ENCODE peak calls at places on chromosomes 16 and 17, in six cellular contexts. S is DMS53; R is T-cell; H is activated T-helper 1 cell treated with anti-CD3 and anti-CD28 coated beads, Interleukin-2, amount 50 U/mL, for 16 hours; B is activated gamma-delta T cell treated with Interleukin-2 at 50 U/mL for 16 hours; Z is adrenal gland. N is an unnamed sample.

GRCh38 chr16:65116216-65116615 is 5.6 kb downstream of the CDH11 start:
- DNase-seq in S (no peak), R (no peak), H (no peak), B (no peak), Z (no peak), N (no peak)

GRCh38 chr17:65072577-65073178 is 16.1 kb upstream of the GNA13 start:
- DNase-seq in S (no peak), R (no peak), H (no peak), B (no peak), Z (no peak), N (no peak)

GRCh38 chr17:45172541-45173286 is 11.0 kb downstream of the HEXIM2 start:
- DNase-seq in S (no peak), R (peak; percentile 23), H (no peak), B (peak; percentile 54), Z (peak; percentile 91), N (peak; percentile 79)

GRCh38 chr16:10578474-10579316 is 1.7 kb downstream of the EMP2 start:
- DNase-seq in S (peak; percentile 55), R (no peak), H (no peak), B (no peak), Z (no peak), N (peak; percentile 62)

GRCh38 chr16:28202147-28202746 is 9.5 kb downstream of the XPO6 start:
- DNase-seq in S (peak; percentile 22), R (no peak), H (no peak), B (no peak), Z (peak; percentile 33), N (no peak)

GRCh38 chr17:68019336-68019674 is 16.2 kb upstream of the KPNA2 start:
- DNase-seq in S (peak; percentile 81), R (no peak), H (no peak), B (no peak), Z (no peak), N (no peak)

GRCh38 chr17:17503566-17504130 is 7.5 kb upstream of the RASD1 start:
- DNase-seq in S (no peak), R (no peak), H (no peak), B (no peak), Z (no peak), N (no peak)

GRCh38 chr17:32553168-32553567 is 66.4 kb downstream of the CDK5R1 start:
- DNase-seq in S (peak; percentile 3), R (no peak), H (no peak), B (no peak), Z (no peak), N (no peak)

GRCh38 chr17:55068862-55069771 is 100.6 kb downstream of the STXBP4 start:
- DNase-seq in S (no peak), R (no peak), H (no peak), B (no peak), Z (no peak), N (no peak)

GRCh38 chr17:33389506-33390141 is 96.5 kb upstream of the ASIC2 start:
- DNase-seq in S (no peak), R (no peak), H (no peak), B (no peak), Z (no peak), N (no peak)

GRCh38 chr16:3771513-3771912 is 54.2 kb upstream of the TRAP1 start:
- DNase-seq in S (no peak), R (no peak), H (no peak), B (no peak), Z (no peak), N (no peak)

GRCh38 chr16:71351558-71351901 is 7.0 kb upstream of the CALB2 start:
- DNase-seq in S (no peak), R (no peak), H (no peak), B (no peak), Z (no peak), N (no peak)

GRCh38 chr16:14013571-14014283 is 57.4 kb upstream of the MRTFB start:
- DNase-seq in S (peak; percentile 94), R (no peak), H (no peak), B (no peak), Z (peak; percentile 53), N (no peak)

GRCh38 chr17:49707246-49707607 is 537 bp downstream of the SLC35B1 start:
- DNase-seq in S (peak; percentile 62), R (peak; percentile 42), H (no peak), B (peak; percentile 42), Z (no peak), N (no peak)

GRCh38 chr16:75322706-75323105 is 71.3 kb upstream of the BCAR1 start:
- DNase-seq in S (no peak), R (no peak), H (no peak), B (no peak), Z (no peak), N (no peak)

GRCh38 chr17:79045830-79046500 is 22.0 kb downstream of the C1QTNF1 start:
- DNase-seq in S (peak; percentile 72), R (peak; percentile 33), H (peak; percentile 28), B (peak; percentile 57), Z (peak; percentile 60), N (peak; percentile 77)

GRCh38 chr17:15440347-15440746 is 27.1 kb downstream of the CDRT4 start:
- DNase-seq in S (no peak), R (no peak), H (no peak), B (no peak), Z (peak; percentile 27), N (no peak)

GRCh38 chr17:62819511-62820221 is 11.6 kb upstream of the MARCHF10 start:
- DNase-seq in S (peak; percentile 80), R (no peak), H (no peak), B (no peak), Z (peak; percentile 41), N (peak; percentile 90)

GRCh38 chr17:43814714-43815113 is 18.2 kb downstream of the MPP3 start:
- DNase-seq in S (no peak), R (no peak), H (no peak), B (no peak), Z (no peak), N (no peak)

GRCh38 chr16:58491-59439 is 5.1 kb downstream of the SNRNP25 start:
- DNase-seq in S (no peak), R (no peak), H (no peak), B (no peak), Z (no peak), N (no peak)

GRCh38 chr16:65634291-65634690 is 512.4 kb upstream of the CDH11 start:
- DNase-seq in S (no peak), R (no peak), H (no peak), B (no peak), Z (no peak), N (no peak)

GRCh38 chr16:85781685-85782370 is 17.5 kb downstream of the EMC8 start:
- DNase-seq in S (no peak), R (no peak), H (no peak), B (no peak), Z (peak; percentile 45), N (peak; percentile 40)

GRCh38 chr17:83152745-83153611 is 73.6 kb downstream of the METRNL start:
- DNase-seq in S (peak; percentile 22), R (no peak), H (no peak), B (no peak), Z (peak; percentile 42), N (peak; percentile 17)

GRCh38 chr16:87150359-87151280 is 166.6 kb downstream of the C16orf95 start:
- DNase-seq in S (no peak), R (no peak), H (no peak), B (no peak), Z (no peak), N (no peak)

GRCh38 chr16:28846080-28846932 is at the start of gene TUFM:
- DNase-seq in S (peak; percentile 98), R (peak; percentile 98), H (peak; percentile 93), B (peak; percentile 98), Z (peak; percentile 99), N (peak; percentile 98)

GRCh38 chr17:52106638-52107261 is 51.8 kb downstream of the CA10 start:
- DNase-seq in S (peak; percentile 75), R (no peak), H (no peak), B (no peak), Z (no peak), N (no peak)

GRCh38 chr17:40921026-40921425 is 16.4 kb downstream of the KRT23 start:
- DNase-seq in S (no peak), R (no peak), H (no peak), B (no peak), Z (no peak), N (no peak)

GRCh38 chr16:75267631-75268264 is 16.3 kb upstream of the BCAR1 start:
- DNase-seq in S (peak; percentile 97), R (no peak), H (no peak), B (no peak), Z (peak; percentile 93), N (peak; percentile 81)

GRCh38 chr16:84950906-84951305 is 60.4 kb downstream of the ZDHHC7 start:
- DNase-seq in S (peak; percentile 45), R (no peak), H (no peak), B (no peak), Z (no peak), N (no peak)

GRCh38 chr16:83245061-83245460 is 562.7 kb upstream of the HSBP1 start:
- DNase-seq in S (no peak), R (no peak), H (no peak), B (no peak), Z (no peak), N (no peak)

GRCh38 chr17:72687941-72688340 is 404.5 kb downstream of the SLC39A11 start:
- DNase-seq in S (peak; percentile 43), R (no peak), H (no peak), B (no peak), Z (no peak), N (no peak)

GRCh38 chr17:38922538-38923291 is 2.7 kb upstream of the LASP1NB start:
- DNase-seq in S (peak; percentile 7), R (no peak), H (no peak), B (no peak), Z (peak; percentile 78), N (peak; percentile 53)

GRCh38 chr17:5975651-5976050 is 94.5 kb upstream of the WSCD1 start:
- DNase-seq in S (no peak), R (no peak), H (no peak), B (no peak), Z (no peak), N (no peak)

GRCh38 chr16:17377360-17378324 is 93.1 kb downstream of the XYLT1 start:
- DNase-seq in S (no peak), R (no peak), H (no peak), B (no peak), Z (no peak), N (no peak)

GRCh38 chr17:77544347-77544746 is 403.6 kb downstream of the SEC14L1 start:
- DNase-seq in S (no peak), R (no peak), H (no peak), B (no peak), Z (no peak), N (no peak)

N was measured in breast epithelium.